ENCODE peak calls at places on chromosome 3, in six cellular contexts. E is upper lobe of left lung, F is trophoblast cell, A is PC-3, S is heart right ventricle, M is K562. X is an unnamed sample. For H3K36me3, the result is how much of the 10 kb centered on the place peaks cover.

GRCh38 chr3:125123906-125124305 is 68.1 kb upstream of the HEG1 start:
- DNase-seq in E (no peak), F (peak), A (no peak), S (no peak), M (no peak), X (no peak)

GRCh38 chr3:55476515-55476914 is 10.6 kb downstream of the WNT5A start:
- DNase-seq in E (no peak), F (no peak), A (peak), S (no peak), M (no peak), X (no peak)

GRCh38 chr3:161559177-161559998 is 62.8 kb downstream of the OTOL1 start:
- DNase-seq in E (no peak), F (peak), A (peak), S (no peak), M (peak), X (peak)

GRCh38 chr3:196559826-196560225 is 8.5 kb downstream of the WDR53 start:
- DNase-seq in E (no peak), F (no peak), A (peak), S (no peak), M (no peak), X (no peak)

GRCh38 chr3:141242722-141243092 is 11.1 kb downstream of the PXYLP1 start:
- DNase-seq in E (no peak), F (no peak), A (no peak), S (no peak), M (no peak), X (no peak)

GRCh38 chr3:68893600-68894239 is 38.6 kb downstream of the TAFA4 start:
- DNase-seq in E (no peak), F (peak), A (peak), S (no peak), M (peak), X (peak)

GRCh38 chr3:177122183-177122856 is 75.0 kb downstream of the TBL1XR1 start:
- DNase-seq in E (no peak), F (no peak), A (no peak), S (no peak), M (no peak), X (no peak)

GRCh38 chr3:59327324-59327939 is 277.6 kb upstream of the CFAP20DC start:
- DNase-seq in E (no peak), F (no peak), A (peak), S (no peak), M (no peak), X (no peak)

GRCh38 chr3:149771652-149772271 is 19.5 kb upstream of the COMMD2 start:
- DNase-seq in E (peak), F (peak), A (peak), S (peak), M (peak), X (peak)

GRCh38 chr3:57980416-57980815 is 27.8 kb upstream of the FLNB start:
- DNase-seq in E (no peak), F (no peak), A (no peak), S (no peak), M (no peak), X (no peak)

GRCh38 chr3:89113887-89114840 is 6.7 kb downstream of the EPHA3 start:
- DNase-seq in E (peak), F (no peak), A (peak), S (peak), M (peak), X (no peak)

GRCh38 chr3:78919021-78919755 is 848.6 kb downstream of the ROBO1 start:
- DNase-seq in E (no peak), F (no peak), A (no peak), S (no peak), M (no peak), X (no peak)

GRCh38 chr3:40053663-40054062 is 244.3 kb downstream of the MYRIP start:
- DNase-seq in E (no peak), F (no peak), A (no peak), S (no peak), M (no peak), X (no peak)

GRCh38 chr3:184506579-184506978 is 55.0 kb upstream of the EPHB3 start:
- DNase-seq in E (no peak), F (no peak), A (peak), S (no peak), M (no peak), X (no peak)

GRCh38 chr3:30501526-30501925 is 104.9 kb upstream of the TGFBR2 start:
- DNase-seq in E (no peak), F (peak), A (peak), S (no peak), M (no peak), X (no peak)
- H3K27ac ChIP-seq in E (no peak), F (no peak), A (no peak), S (no peak), M (no peak), X (no peak)

DNA sequence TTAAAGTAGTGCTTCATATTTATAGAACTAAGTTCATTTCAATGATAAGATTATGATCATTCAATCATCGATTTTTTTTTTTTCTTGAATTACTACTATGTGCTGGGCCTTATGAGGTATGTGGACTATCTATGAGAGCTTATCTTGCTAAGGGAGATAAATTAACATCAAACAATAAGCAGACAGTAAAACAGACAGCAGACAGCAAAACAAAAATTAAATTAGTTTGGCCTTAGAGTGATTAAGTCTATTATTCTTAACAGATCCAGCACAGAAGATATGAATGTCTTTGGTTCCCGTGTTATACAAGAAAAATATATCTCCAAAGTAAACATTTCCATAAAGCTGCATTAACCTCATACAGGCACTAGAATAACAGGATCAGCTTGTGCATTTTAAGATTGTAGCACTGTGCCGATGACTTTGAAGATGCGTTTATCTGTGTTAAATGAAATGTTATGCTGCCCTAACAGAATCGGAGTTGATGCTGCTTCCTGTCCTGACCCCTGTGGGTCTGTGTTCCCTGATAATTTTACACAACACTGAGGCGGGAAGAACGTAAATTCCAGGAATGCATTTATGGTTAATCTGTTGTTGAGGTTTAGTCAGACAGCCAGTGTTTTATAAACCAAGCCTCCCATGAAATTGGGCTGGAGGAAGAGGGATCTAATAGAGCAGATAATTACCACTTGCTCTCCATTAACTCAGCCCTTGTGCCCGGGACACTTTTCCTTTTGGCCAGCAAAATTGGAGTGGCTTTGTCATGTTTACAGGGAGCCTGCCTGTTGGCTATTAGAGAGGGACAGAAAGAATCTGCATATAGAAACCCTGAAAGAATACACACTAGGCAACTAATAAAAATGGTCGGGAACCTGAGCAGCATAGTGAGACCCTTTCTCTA is 80.8 kb downstream of the GHSR start:
- DNase-seq in E (no peak), F (peak), A (no peak), S (no peak), M (peak), X (no peak)
- H3K36me3 ChIP-seq in E (under half), F (under half), A (under half), S (half or more), M (under half), X (under half)

GRCh38 chr3:194313642-194314430 is 37.3 kb downstream of the CPN2 start:
- DNase-seq in E (no peak), F (no peak), A (peak), S (peak), M (no peak), X (no peak)
- H3K27ac ChIP-seq in E (peak), F (no peak), A (no peak), S (no peak), M (no peak), X (no peak)

DNA sequence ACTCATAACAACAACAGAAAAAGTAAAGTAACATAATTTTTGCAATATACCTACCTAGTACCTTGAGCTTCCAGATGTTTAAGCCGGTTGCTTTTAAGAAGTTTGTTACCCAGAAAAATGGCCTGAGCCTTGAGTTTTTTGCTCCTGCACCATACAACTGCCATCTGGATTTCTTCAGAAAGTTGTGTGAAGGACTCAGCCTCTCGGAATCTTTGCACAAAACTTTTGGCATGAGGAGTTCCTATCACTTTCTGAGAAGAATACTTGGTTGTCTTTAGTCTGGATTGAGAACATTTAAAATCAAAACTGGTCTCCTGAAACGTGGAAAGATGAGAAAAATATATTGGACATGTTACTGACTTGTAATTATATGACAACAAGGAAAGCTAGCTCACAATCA is 17.3 kb downstream of the GTPBP8 start:
- DNase-seq in E (no peak), F (no peak), A (no peak), S (no peak), M (no peak), X (no peak)
- H3K36me3 ChIP-seq in E (under half), F (under half), A (half or more), S (half or more), M (half or more), X (half or more)